ENCODE peak calls at places on chromosomes 6 and 20, in five cellular contexts. D is WTC11, I is Caco-2, P is cardiac fibroblast, S is left lung. N is an unnamed sample.
A peak's percentile ranks its signal among the peaks of the same experiment; 100 is the strongest.

GRCh38 chr20:24764825-24765224 is 184.2 kb upstream of the CST7 start:
- DNase-seq in S (no peak), D (no peak), I (no peak), P (no peak), N (no peak)

GRCh38 chr6:159038914-159039884 is 5.6 kb downstream of the TAGAP start:
- DNase-seq in P (peak; percentile 5), D (no peak), I (no peak), S (no peak), N (no peak)

GRCh38 chr6:132404330-132404729 is 3.1 kb upstream of the MOXD1 start:
- DNase-seq in P (no peak), S (no peak), I (no peak), D (no peak), N (no peak)

GRCh38 chr6:170256641-170257040 is 34.2 kb downstream of the DLL1 start:
- DNase-seq in P (no peak), D (no peak), I (no peak), S (no peak), N (no peak)

GRCh38 chr20:13102237-13102636 is 93.5 kb downstream of the SPTLC3 start:
- DNase-seq in D (no peak), S (no peak), I (no peak), P (no peak), N (no peak)

GRCh38 chr6:39911513-39912125 is 22.6 kb downstream of the MOCS1 start:
- DNase-seq in P (no peak), D (no peak), I (no peak), S (no peak), N (no peak)

GRCh38 chr6:76876922-76877553 is 586.3 kb downstream of the HTR1B start:
- DNase-seq in I (peak; percentile 39), P (peak; percentile 77), S (no peak), D (peak; percentile 75), N (peak; percentile 68)

GRCh38 chr6:145544514-145544913 is 190.8 kb downstream of the EPM2A start:
- DNase-seq in P (no peak), I (no peak), S (no peak), D (no peak), N (no peak)

GRCh38 chr20:51966296-51966971 is 164.1 kb upstream of the SALL4 start:
- DNase-seq in D (peak; percentile 71), P (peak; percentile 81), S (peak; percentile 35), I (peak; percentile 87), N (peak; percentile 68)

GRCh38 chr6:21228411-21228810 is 365.1 kb upstream of the SOX4 start:
- DNase-seq in P (no peak), I (no peak), S (no peak), D (no peak), N (no peak)

GRCh38 chr6:34391711-34392496 is 565 bp downstream of the NUDT3 start:
- DNase-seq in S (peak; percentile 61), P (peak; percentile 49), I (peak; percentile 61), D (peak; percentile 70), N (peak; percentile 67)

GRCh38 chr20:36848078-36848660 is 27.8 kb upstream of the TLDC2 start:
- DNase-seq in I (no peak), S (no peak), P (peak; percentile 81), D (no peak), N (no peak)

GRCh38 chr6:39452306-39452705 is 129.8 kb upstream of the KCNK16 start:
- DNase-seq in P (peak; percentile 30), I (no peak), S (no peak), D (no peak), N (no peak)

GRCh38 chr20:14384411-14384810 is 47.0 kb upstream of the FLRT3 start:
- DNase-seq in S (no peak), I (no peak), P (peak; percentile 18), D (no peak), N (no peak)

GRCh38 chr6:89509719-89510339 is 76.9 kb downstream of the ANKRD6 start:
- DNase-seq in P (no peak), D (no peak), I (no peak), S (no peak), N (no peak)

GRCh38 chr6:19759117-19759880 is 77.9 kb upstream of the ID4 start:
- DNase-seq in D (no peak), I (no peak), P (peak; percentile 56), S (no peak), N (no peak)

GRCh38 chr6:40252531-40253258 is 318.4 kb upstream of the MOCS1 start:
- DNase-seq in S (no peak), I (no peak), P (no peak), D (no peak), N (no peak)

GRCh38 chr6:31033075-31033474 is 22.8 kb downstream of the MUC22 start:
- DNase-seq in S (no peak), I (no peak), P (no peak), D (no peak), N (no peak)

GRCh38 chr20:9699181-9699580 is 139.7 kb downstream of the PAK5 start:
- DNase-seq in P (no peak), D (no peak), S (no peak), I (no peak), N (no peak)

GRCh38 chr20:58452667-58453255 is 62.4 kb downstream of the APCDD1L start:
- DNase-seq in D (no peak), S (no peak), I (peak; percentile 29), P (no peak), N (no peak)

GRCh38 chr6:35295521-35296315 is 1.9 kb upstream of the DEF6 start:
- DNase-seq in I (no peak), D (no peak), S (no peak), P (no peak), N (no peak)

DNA sequence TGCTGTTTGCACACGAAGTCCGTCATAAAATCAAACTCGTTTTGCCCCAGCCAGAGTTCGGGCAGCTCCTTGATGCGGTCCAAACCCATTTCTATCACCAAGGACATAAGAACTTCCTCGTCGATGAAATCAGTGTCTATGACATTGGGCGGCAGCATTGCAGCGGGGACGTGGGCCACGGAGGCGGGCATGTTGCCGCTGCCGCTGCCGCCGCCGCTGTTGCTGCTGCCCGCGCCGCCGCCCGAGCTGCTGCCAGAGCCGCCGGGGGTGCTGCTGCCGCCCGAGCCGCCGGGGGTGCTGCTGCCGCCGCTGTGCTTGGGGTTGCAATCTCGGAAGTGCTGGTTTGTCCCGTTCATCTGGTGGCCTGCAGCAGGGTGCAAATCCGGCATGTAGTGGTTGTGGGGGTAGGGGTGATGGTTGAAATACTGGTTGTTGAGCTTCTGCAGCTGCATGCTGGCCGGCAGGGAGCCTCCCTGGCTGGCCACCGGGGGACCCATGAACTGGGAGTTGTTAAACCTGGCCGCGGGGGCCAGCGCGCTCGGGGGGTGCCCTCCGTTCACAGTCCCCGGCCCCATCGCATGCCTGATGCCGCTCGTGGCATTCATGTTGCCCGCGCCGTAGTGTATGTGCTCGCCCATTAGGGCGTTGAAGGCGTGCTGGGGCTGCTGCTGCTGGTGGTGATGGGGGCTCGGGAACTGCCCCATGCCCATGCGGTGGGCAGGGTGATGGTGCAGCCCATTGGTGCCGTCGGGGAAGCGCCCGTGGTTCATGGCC is 1.1 kb downstream of the CITED2 start:
- DNase-seq in S (peak; percentile 67), P (peak; percentile 75), I (peak; percentile 56), D (peak; percentile 55), N (peak; percentile 63)
- TF ChIP-seq CTCF in S (peak; percentile 45), P (peak; percentile 15), I (peak; percentile 19), D (peak; percentile 19), N (peak; percentile 25)

DNA sequence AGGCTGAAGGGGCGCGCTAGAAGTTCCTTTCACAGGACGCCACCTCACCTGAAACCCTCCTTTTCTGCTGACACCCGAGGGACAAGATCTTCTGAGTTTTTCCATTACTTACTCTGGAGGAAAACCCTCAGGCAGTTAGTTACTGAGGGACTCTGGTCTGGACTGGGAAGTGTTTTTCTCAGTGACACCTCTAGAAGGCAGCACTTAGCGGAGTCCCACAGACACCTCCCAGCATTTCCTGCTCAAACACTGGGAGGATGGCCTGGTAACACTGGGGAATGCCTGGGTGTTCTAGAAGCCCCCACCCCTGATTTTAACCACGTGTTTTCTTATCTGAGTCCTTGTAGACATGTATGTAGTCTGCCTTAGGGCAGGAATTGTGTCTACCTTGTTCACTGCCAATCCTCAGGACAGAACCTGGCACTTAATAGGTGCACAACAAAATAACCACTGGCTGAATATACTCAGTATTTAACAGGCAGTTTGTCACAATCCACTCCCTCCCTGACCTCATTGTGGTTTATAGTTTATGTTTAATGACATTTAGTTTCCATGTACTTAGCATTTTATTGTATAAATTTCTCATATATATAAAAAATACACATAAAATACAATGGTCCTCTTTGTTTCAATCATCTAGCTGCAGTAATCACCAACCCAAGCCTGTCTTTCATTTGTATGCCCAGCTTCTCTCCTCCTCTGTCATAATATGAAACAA is 4.8 kb downstream of the GSTA3 start:
- DNase-seq in D (peak; percentile 50), P (peak; percentile 10), I (no peak), S (no peak), N (no peak)
- TF ChIP-seq CTCF in D (peak; percentile 18), P (peak; percentile 34), I (no peak), S (no peak), N (no peak)

DNA sequence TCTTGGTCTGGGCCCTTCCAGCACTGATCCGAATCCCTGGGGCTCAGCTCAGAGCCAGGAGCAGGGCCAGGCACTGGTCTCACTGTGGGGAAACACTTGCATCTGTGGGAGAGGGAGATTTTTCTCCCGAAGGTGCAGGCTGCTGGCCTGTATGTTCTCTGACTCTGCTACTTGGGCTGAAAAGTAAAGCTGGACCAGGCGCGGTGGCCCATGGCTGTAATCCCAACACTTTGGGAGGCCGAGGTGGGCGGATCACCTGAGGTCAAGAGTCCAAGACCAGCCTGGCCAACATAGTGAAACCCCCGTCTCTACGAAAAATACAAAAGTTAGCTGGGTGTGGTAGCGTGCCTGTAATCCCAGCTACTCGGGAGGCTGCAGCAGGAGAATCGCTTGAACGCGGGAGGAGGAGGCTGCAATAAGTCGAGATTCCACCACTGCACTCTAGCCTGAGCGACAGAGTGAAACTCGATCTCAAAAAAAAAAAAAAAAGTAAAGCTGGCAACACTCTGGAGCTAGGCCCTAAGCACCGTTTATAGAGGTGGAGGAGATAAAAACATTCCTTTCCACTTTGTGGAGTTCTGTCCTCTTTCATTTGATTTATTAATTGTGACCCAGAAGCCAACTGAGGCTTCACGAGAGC is 41.7 kb downstream of the JPH2 start:
- DNase-seq in D (no peak), P (no peak), I (no peak), S (no peak), N (no peak)
- TF ChIP-seq CTCF in D (no peak), P (no peak), I (no peak), S (no peak), N (no peak)

DNA sequence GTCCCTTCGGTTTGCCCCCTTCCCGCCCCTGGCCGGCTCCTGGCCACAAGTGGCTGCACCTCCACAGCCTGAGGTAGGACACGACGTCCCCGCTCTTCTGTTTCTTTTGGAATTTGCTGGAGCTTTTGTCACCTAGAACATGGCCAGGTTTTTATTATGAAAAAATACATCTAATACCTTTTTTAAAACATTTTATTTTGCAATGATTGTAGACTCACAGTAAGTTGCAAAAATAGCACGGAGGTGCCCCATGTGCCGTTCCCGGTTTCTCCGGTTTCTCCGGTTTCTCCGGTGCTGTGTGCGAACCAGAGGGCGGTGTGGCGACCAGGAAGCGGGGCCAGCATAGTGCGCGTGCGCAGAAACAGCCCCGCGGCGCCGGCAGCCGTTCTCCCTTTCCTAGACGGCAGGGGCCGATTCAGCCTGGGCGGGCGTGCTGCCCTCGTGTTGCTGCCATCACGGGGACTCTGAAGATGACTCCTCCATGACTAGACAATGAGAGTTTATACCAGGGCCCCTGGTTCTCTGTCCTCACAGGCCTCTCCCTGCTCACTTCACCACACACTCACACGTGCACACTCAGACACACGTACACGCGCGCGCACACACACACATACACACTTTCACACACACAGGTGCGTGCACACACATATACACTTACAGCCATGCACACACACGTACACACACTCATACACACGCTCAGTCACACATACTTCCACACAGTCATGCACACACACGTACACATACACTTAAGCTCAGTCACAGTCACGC is 102.1 kb downstream of the TMEM242 start:
- DNase-seq in D (peak; percentile 87), I (peak; percentile 89), S (peak; percentile 88), P (peak; percentile 75), N (peak; percentile 75)
- TF ChIP-seq CTCF in D (no peak), I (no peak), S (no peak), P (peak; percentile 11), N (no peak)